ENCODE peak calls at places on chromosomes 1 and 21, in nine cellular contexts. A is activated T-cell treated with anti-CD3 and anti-CD28 coated beads, Interleukin-2, amount 50 U/mL, for 72 hours; G is AG09309; X is ureter; O is stimulated activated CD8-positive, alpha-beta memory T cell treated with anti-CD3 and anti-CD28 coated beads, Interleukin-7, amount 100 ng/mL, for 1 hour; L is small intestine; P is activated CD4-positive, alpha-beta T cell treated with anti-CD3 and anti-CD28 coated beads for 1 hour; Y is T47D; N is EL. M is an unnamed sample.

GRCh38 chr21:42356036-42356435 is 5.2 kb upstream of the TFF2 start:
- DNase-seq in Y (no peak), N (no peak), A (no peak), P (no peak), L (no peak), X (no peak), G (no peak), O (no peak), M (no peak)

GRCh38 chr1:159282118-159282517 is 20.0 kb upstream of the FCER1A start:
- DNase-seq in O (no peak), A (no peak), N (peak), P (no peak), G (no peak), L (peak), Y (no peak), X (no peak), M (no peak)

GRCh38 chr1:230067871-230068814 is 1.1 kb downstream of the GALNT2 start:
- DNase-seq in Y (peak), N (peak), P (no peak), X (no peak), A (peak), G (no peak), O (no peak), L (peak), M (peak)

GRCh38 chr1:39409055-39409816 is 82.2 kb upstream of the BMP8A start:
- DNase-seq in X (peak), N (peak), A (no peak), L (peak), O (no peak), P (no peak), G (no peak), Y (no peak), M (peak)

GRCh38 chr1:241658081-241658793 is 6.2 kb downstream of the WDR64 start:
- DNase-seq in A (no peak), Y (no peak), N (peak), X (no peak), G (no peak), O (no peak), L (no peak), P (no peak), M (no peak)

GRCh38 chr1:38208720-38209632 is 162.4 kb upstream of the POU3F1 start:
- DNase-seq in X (no peak), P (no peak), N (no peak), A (no peak), O (no peak), Y (no peak), L (no peak), G (no peak), M (no peak)

GRCh38 chr1:107076846-107077245 is 20.4 kb downstream of the PRMT6 start:
- DNase-seq in G (peak), A (no peak), O (no peak), Y (no peak), N (peak), L (no peak), P (no peak), X (no peak), M (no peak)

GRCh38 chr1:28871631-28872401 is 42.6 kb upstream of the EPB41 start:
- DNase-seq in L (no peak), A (no peak), X (no peak), Y (no peak), N (no peak), G (no peak), O (no peak), P (no peak), M (no peak)

GRCh38 chr1:16719571-16720402 is 20.5 kb upstream of the RNU1-4 start:
- DNase-seq in P (no peak), A (no peak), N (no peak), G (no peak), L (no peak), X (peak), O (no peak), Y (no peak), M (no peak)

GRCh38 chr1:221816899-221817298 is 75.0 kb upstream of the DUSP10 start:
- DNase-seq in Y (no peak), L (no peak), N (peak), X (no peak), A (no peak), G (peak), P (no peak), O (no peak), M (no peak)

GRCh38 chr1:1402081-1402900 is 3.2 kb upstream of the CCNL2 start:
- DNase-seq in N (peak), Y (no peak), X (no peak), P (no peak), L (peak), G (peak), O (no peak), A (peak), M (peak)

GRCh38 chr1:201708085-201708512 is 120.9 kb upstream of the IPO9 start:
- DNase-seq in L (no peak), P (no peak), A (no peak), Y (no peak), G (peak), N (peak), X (no peak), O (no peak), M (no peak)

GRCh38 chr1:244049969-244050834 is 881 bp upstream of the ZBTB18 start:
- DNase-seq in G (no peak), A (no peak), L (peak), N (no peak), Y (no peak), O (no peak), X (no peak), P (no peak), M (peak)

GRCh38 chr1:204345941-204346678 is 13.6 kb downstream of the PLEKHA6 start:
- DNase-seq in P (no peak), G (no peak), X (no peak), N (no peak), A (no peak), L (no peak), O (no peak), Y (no peak), M (no peak)

GRCh38 chr1:37561794-37562132 is 5.0 kb downstream of the DNALI1 start:
- DNase-seq in N (peak), A (peak), L (no peak), X (no peak), G (no peak), O (no peak), P (no peak), Y (no peak), M (peak)

GRCh38 chr1:213977486-213977842 is 10.3 kb upstream of the PROX1 start:
- DNase-seq in X (no peak), P (no peak), A (no peak), N (no peak), L (no peak), O (no peak), Y (no peak), G (no peak), M (no peak)

GRCh38 chr1:227937531-227938145 is 10.1 kb downstream of the WNT9A start:
- DNase-seq in L (no peak), O (no peak), Y (no peak), P (no peak), G (no peak), X (no peak), A (no peak), N (no peak), M (no peak)

GRCh38 chr1:174920093-174920492 is 79.7 kb upstream of the CACYBP start:
- DNase-seq in N (no peak), A (no peak), O (no peak), G (no peak), L (no peak), Y (no peak), P (no peak), X (no peak), M (no peak)

GRCh38 chr21:17462276-17462981 is 50.4 kb upstream of the CXADR start:
- DNase-seq in A (no peak), G (no peak), O (no peak), L (peak), X (peak), P (no peak), N (no peak), Y (no peak), M (peak)

GRCh38 chr21:23949493-23949892 is 1657.8 kb downstream of the MRPL39 start:
- DNase-seq in G (no peak), P (no peak), N (no peak), Y (no peak), L (no peak), O (no peak), X (no peak), A (no peak), M (no peak)

GRCh38 chr21:36454706-36455105 is 25.2 kb downstream of the CLDN14 start:
- DNase-seq in Y (no peak), G (no peak), P (no peak), O (no peak), X (no peak), N (no peak), L (no peak), A (no peak), M (no peak)

GRCh38 chr1:13714851-13715250 is 14.9 kb downstream of the PRDM2 start:
- DNase-seq in P (no peak), N (no peak), G (no peak), A (no peak), X (no peak), Y (no peak), L (no peak), O (no peak), M (no peak)

GRCh38 chr1:106961671-106962070 is 94.8 kb upstream of the PRMT6 start:
- DNase-seq in X (no peak), L (no peak), Y (no peak), O (no peak), N (no peak), P (no peak), A (no peak), G (no peak), M (no peak)

GRCh38 chr1:54971317-54971791 is 9.1 kb upstream of the TMEM61 start:
- DNase-seq in O (no peak), N (peak), P (no peak), Y (no peak), G (no peak), L (peak), X (no peak), A (no peak), M (no peak)

M was measured in colonic mucosa.